ENCODE peak calls at places on chromosome 2, in four cellular contexts. N is MCF 10A, Q is OCI-LY7, G is cardiac muscle cell. F is an unnamed sample.

GRCh38 chr2:125642032-125642431 is 1013.9 kb upstream of the GYPC start:
- DNase-seq in N (no peak), G (no peak), Q (no peak), F (no peak)

GRCh38 chr2:189217546-189217945 is 38.0 kb upstream of the COL5A2 start:
- DNase-seq in N (no peak), G (no peak), Q (no peak), F (no peak)

GRCh38 chr2:232875256-232876070 is 5.4 kb downstream of the SNORC start:
- DNase-seq in G (peak), Q (no peak), N (no peak), F (peak)

GRCh38 chr2:231688616-231689508 is 19.5 kb upstream of the PTMA start:
- DNase-seq in Q (no peak), G (no peak), N (no peak), F (no peak)

GRCh38 chr2:36562973-36563532 is 34.9 kb downstream of the FEZ2 start:
- DNase-seq in N (peak), Q (no peak), G (no peak), F (no peak)

GRCh38 chr2:110853516-110853915 is 121.1 kb downstream of the ACOXL start:
- DNase-seq in Q (peak), G (peak), N (peak), F (peak)

GRCh38 chr2:152505495-152505906 is 170.5 kb downstream of the FMNL2 start:
- DNase-seq in N (peak), Q (no peak), G (no peak), F (peak)

GRCh38 chr2:111113838-111114237 is 6.9 kb upstream of the BCL2L11 start:
- DNase-seq in G (no peak), N (no peak), Q (no peak), F (no peak)

GRCh38 chr2:241465543-241465942 is 42.8 kb downstream of the STK25 start:
- DNase-seq in G (no peak), N (no peak), Q (no peak), F (no peak)

GRCh38 chr2:24853996-24854395 is 60.8 kb downstream of the CENPO start:
- DNase-seq in Q (no peak), G (no peak), N (no peak), F (no peak)

GRCh38 chr2:38740851-38741541 is 10.2 kb downstream of the SRSF7 start:
- DNase-seq in N (peak), G (peak), Q (peak), F (no peak)

GRCh38 chr2:3076848-3077735 is 300.5 kb downstream of the EIPR1 start:
- DNase-seq in Q (no peak), N (no peak), G (no peak), F (no peak)

GRCh38 chr2:211157211-211157610 is 600.8 kb downstream of the CPS1 start:
- DNase-seq in Q (no peak), N (no peak), G (no peak), F (no peak)

GRCh38 chr2:159098815-159099455 is 130.5 kb downstream of the TANC1 start:
- DNase-seq in N (peak), Q (no peak), G (no peak), F (no peak)

GRCh38 chr2:59774821-59775463 is 778.5 kb downstream of the BCL11A start:
- DNase-seq in N (no peak), G (no peak), Q (no peak), F (no peak)

GRCh38 chr2:177602611-177603164 is 210.1 kb downstream of the AGPS start:
- DNase-seq in G (no peak), N (no peak), Q (no peak), F (peak)

GRCh38 chr2:63661076-63661475 is 72.3 kb downstream of the MDH1 start:
- DNase-seq in G (no peak), N (peak), Q (no peak), F (no peak)

GRCh38 chr2:25347846-25348245 is 6.1 kb upstream of the DNMT3A start:
- DNase-seq in Q (no peak), N (no peak), G (no peak), F (no peak)

GRCh38 chr2:106876699-106877098 is 9.3 kb downstream of the ST6GAL2 start:
- DNase-seq in G (no peak), N (no peak), Q (no peak), F (no peak)

GRCh38 chr2:213848631-213849030 is 562.2 kb upstream of the VWC2L start:
- DNase-seq in Q (no peak), N (peak), G (no peak), F (no peak)

GRCh38 chr2:48527211-48527880 is 2.6 kb upstream of the STON1 start:
- DNase-seq in Q (no peak), N (no peak), G (no peak), F (no peak)

GRCh38 chr2:105188343-105188742 is 53.2 kb upstream of the GPR45 start:
- DNase-seq in G (no peak), N (no peak), Q (no peak), F (no peak)

GRCh38 chr2:29703336-29703735 is 218.1 kb downstream of the ALK start:
- DNase-seq in N (no peak), Q (no peak), G (no peak), F (no peak)

GRCh38 chr2:239678186-239678490 is 277.3 kb upstream of the HDAC4 start:
- DNase-seq in Q (no peak), N (no peak), G (no peak), F (no peak)

GRCh38 chr2:102109016-102109415 is 33.5 kb upstream of the IL1R1 start:
- DNase-seq in G (no peak), N (no peak), Q (no peak), F (no peak)

GRCh38 chr2:202158796-202159195 is 79.6 kb downstream of the SUMO1 start:
- DNase-seq in Q (no peak), N (peak), G (no peak), F (no peak)

GRCh38 chr2:112187805-112188596 is 49.8 kb downstream of the FBLN7 start:
- DNase-seq in G (no peak), Q (peak), N (peak), F (peak)

GRCh38 chr2:26494199-26494598 is 16.3 kb upstream of the OTOF start:
- DNase-seq in N (no peak), Q (no peak), G (no peak), F (no peak)

GRCh38 chr2:112957511-112957910 is 20.3 kb upstream of the IL36G start:
- DNase-seq in N (no peak), G (no peak), Q (no peak), F (no peak)

GRCh38 chr2:235808366-235808765 is 314.5 kb downstream of the AGAP1 start:
- DNase-seq in Q (no peak), G (no peak), N (no peak), F (no peak)

GRCh38 chr2:219737270-219737691 is 109.9 kb downstream of the SLC4A3 start:
- DNase-seq in N (no peak), Q (no peak), G (peak), F (no peak)

GRCh38 chr2:36356990-36357505 is 1.5 kb downstream of the CRIM1 start:
- DNase-seq in G (no peak), N (peak), Q (peak), F (peak)

GRCh38 chr2:30756051-30756719 is 51.1 kb downstream of the CAPN13 start:
- DNase-seq in N (peak), Q (no peak), G (no peak), F (no peak)

GRCh38 chr2:7916670-7917069 is 765.2 kb upstream of the ID2 start:
- DNase-seq in G (no peak), N (no peak), Q (no peak), F (no peak)

GRCh38 chr2:100502782-100503181 is 32.5 kb downstream of the NMS start:
- DNase-seq in N (no peak), Q (no peak), G (no peak), F (no peak)

GRCh38 chr2:185628985-185629384 is 109.6 kb upstream of the FSIP2 start:
- DNase-seq in N (peak), G (no peak), Q (peak), F (no peak)

GRCh38 chr2:44964704-44965343 is 23.3 kb downstream of the SIX3 start:
- DNase-seq in G (no peak), Q (peak), N (no peak), F (no peak)

DNA sequence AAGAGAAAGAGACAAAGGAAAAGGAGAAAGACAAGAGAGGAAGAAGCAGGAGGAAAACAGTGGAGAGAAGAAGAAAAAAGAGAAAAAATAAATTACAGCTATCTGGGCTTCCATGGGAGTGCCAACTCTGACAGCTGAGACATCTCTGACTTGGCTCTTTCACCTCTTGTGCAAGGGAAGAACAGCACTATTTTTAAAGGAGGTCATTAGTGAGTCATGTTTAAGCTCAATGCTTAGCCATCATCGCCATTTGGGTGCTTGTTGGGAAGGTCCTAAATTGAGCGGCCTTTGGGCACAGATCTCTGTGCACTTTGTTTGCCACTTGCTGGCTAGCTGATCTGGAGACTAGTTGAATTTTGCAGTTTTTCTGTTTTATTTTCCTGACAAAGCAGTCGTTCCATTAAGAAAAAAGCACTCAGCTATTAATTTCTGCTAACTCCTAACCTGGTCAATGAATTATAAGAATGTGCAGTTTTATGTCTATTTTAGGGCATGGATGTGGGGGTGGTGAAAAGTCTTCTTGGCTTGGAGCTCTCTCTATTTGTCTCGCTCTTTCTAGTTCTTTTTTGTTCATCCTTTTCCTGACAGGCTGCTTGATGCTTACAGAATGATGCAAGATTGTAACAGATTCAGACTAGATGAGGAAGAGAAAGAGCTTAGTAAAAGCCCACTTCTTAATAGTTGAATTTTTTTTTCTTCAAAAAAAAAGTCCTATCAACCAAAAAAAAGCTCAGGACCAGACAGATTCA is 231.5 kb downstream of the SLC8A1 start:
- DNase-seq in N (peak), Q (no peak), G (peak), F (no peak)
- TF ChIP-seq CTCF in N (no peak), Q (no peak), G (no peak), F (no peak)

DNA sequence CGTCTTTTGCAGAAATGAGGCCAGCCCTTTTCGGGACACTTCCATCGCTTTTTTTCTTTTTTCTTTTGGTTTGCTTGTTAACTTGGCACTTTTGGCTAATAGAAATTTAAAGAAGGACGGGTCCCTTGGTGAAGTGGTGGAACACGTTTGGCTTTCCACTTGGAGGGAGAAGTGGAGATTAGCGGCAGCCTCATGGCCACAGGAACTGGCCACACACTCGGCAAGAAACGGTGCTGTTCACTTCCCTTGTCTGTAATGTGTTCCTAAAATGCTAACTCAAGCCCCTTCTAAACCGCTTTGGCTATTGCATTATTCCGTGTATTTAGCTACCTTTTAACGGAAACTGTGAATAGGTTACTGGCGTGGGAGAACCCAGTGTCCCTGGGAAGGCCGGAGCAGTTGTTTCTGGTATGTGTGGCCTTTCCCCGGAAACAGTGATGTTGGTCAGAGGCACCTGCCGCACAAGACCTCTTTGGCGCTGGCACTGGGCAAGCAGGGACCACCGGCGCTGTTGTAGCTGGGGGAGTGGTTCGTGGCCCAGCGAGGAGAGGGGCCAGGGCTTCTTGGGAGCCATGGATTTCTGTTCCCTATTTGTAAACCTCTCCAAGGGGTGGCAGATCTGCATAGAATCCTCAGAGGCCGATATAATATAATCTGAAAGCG is 981 bp downstream of the RAMP1 start:
- DNase-seq in Q (no peak), G (no peak), N (no peak), F (no peak)
- TF ChIP-seq CTCF in Q (no peak), G (no peak), N (no peak), F (no peak)

GRCh38 chr2:148674063-148675020 is 29.8 kb downstream of the EPC2 start:
- DNase-seq in G (no peak), N (peak), Q (peak), F (peak)
- TF ChIP-seq CTCF in G (peak), N (peak), Q (peak), F (peak)

GRCh38 chr2:10709290-10709939 is 12.0 kb upstream of the ATP6V1C2 start:
- DNase-seq in Q (peak), N (peak), G (peak), F (no peak)

GRCh38 chr2:10707831-10708230 is 13.6 kb upstream of the ATP6V1C2 start:
- DNase-seq in N (no peak), G (no peak), Q (no peak), F (no peak)

GRCh38 chr2:10716581-10716980 is 4.8 kb upstream of the ATP6V1C2 start:
- DNase-seq in Q (peak), N (no peak), G (no peak), F (no peak)

GRCh38 chr2:10717630-10718029 is 3.8 kb upstream of the ATP6V1C2 start:
- DNase-seq in N (peak), Q (no peak), G (no peak), F (no peak)

GRCh38 chr2:10712186-10712809 is 9.1 kb upstream of the ATP6V1C2 start:
- DNase-seq in N (no peak), G (no peak), Q (peak), F (no peak)
- TF ChIP-seq CTCF in N (no peak), G (no peak), Q (no peak), F (no peak)

GRCh38 chr2:170401187-170401586 is 223.2 kb downstream of the MYO3B start:
- DNase-seq in Q (no peak), G (no peak), N (no peak), F (no peak)

GRCh38 chr2:170391018-170391417 is 213.1 kb downstream of the MYO3B start:
- DNase-seq in N (no peak), Q (no peak), G (no peak), F (no peak)

GRCh38 chr2:170393861-170394498 is 216.0 kb downstream of the MYO3B start:
- DNase-seq in N (no peak), G (no peak), Q (no peak), F (no peak)

GRCh38 chr2:170394988-170395387 is 217.0 kb downstream of the MYO3B start:
- DNase-seq in Q (no peak), G (peak), N (no peak), F (no peak)

GRCh38 chr2:170396799-170397459 is 219.0 kb downstream of the MYO3B start:
- DNase-seq in Q (peak), N (no peak), G (no peak), F (peak)
- TF ChIP-seq CTCF in Q (peak), N (peak), G (peak), F (peak)

GRCh38 chr2:238406998-238407285 is 19.8 kb upstream of the ASB1 start:
- DNase-seq in G (no peak), N (no peak), Q (no peak), F (no peak)

GRCh38 chr2:238408615-238409340 is 17.9 kb upstream of the ASB1 start:
- DNase-seq in G (no peak), Q (no peak), N (no peak), F (no peak)

GRCh38 chr2:238404406-238405216 is 22.1 kb upstream of the ASB1 start:
- DNase-seq in N (no peak), G (no peak), Q (no peak), F (no peak)

GRCh38 chr2:238407566-238407965 is 19.2 kb upstream of the ASB1 start:
- DNase-seq in G (no peak), N (no peak), Q (no peak), F (no peak)

DNA sequence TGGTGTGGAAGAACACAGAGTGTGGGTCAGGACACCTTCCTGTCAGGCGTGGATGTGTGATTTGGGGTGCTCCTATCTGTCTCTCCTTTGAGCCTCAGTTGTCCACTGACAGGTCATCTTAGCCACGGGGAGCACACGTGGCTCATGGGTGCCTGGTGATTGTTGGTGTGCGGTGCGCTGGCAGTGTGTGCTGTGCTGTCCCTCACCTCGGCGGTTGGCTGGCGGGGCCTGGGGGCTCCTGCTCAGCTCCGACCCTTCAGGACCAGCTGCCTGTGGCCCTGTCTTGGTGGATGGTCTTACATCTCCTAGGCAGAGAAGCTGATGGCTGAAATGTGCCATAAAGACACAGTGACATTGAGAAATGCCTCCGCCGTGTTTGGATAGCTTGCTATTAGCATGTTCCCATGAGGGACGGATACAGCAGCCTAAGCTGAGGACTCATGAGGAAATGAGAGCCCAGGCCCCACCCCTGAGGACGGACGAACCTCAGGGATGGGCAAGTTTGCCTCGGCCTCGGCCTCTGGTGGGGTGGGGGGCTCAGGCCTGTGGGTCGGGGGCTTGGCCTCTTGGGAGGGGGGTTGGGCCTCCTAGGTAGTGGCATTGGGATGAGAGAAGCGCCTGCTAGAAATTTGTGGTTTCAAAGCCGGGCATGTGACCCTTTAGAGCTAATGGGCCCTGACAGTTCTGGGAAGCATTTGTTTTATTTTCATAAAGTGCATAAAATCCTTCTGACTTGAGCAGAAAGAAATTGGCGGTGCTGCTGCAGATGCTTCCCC is 20.3 kb upstream of the ASB1 start:
- DNase-seq in G (no peak), Q (no peak), N (no peak), F (no peak)
- TF ChIP-seq CTCF in G (no peak), Q (no peak), N (no peak), F (no peak)

GRCh38 chr2:136167721-136168470 is 49.9 kb upstream of the CXCR4 start:
- DNase-seq in Q (no peak), G (no peak), N (no peak), F (no peak)

GRCh38 chr2:136168605-136169210 is 50.8 kb upstream of the CXCR4 start:
- DNase-seq in G (no peak), N (no peak), Q (no peak), F (no peak)

GRCh38 chr2:136175466-136175865 is 57.5 kb upstream of the CXCR4 start:
- DNase-seq in Q (no peak), N (no peak), G (no peak), F (no peak)

GRCh38 chr2:136173126-136173525 is 55.2 kb upstream of the CXCR4 start:
- DNase-seq in G (no peak), Q (no peak), N (no peak), F (no peak)

DNA sequence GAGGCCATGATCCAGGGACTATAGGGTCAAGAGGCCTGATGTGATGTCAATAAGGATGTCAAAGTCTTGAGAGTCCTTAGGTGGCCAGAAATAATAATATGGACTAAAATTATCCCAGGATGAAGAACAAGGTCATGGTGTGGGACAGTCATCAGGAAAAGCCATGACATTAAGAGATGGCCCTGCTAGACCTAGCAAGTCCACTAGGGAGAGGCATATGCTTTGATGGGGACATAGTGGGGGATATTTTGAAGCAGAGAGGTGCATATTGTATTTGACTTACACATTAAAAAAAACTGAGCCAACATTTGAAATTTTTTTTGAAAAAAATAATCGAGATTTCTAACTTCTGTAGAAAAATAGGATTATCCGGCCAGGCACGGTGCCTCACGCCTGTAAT is 53.3 kb upstream of the CXCR4 start:
- DNase-seq in N (no peak), G (no peak), Q (peak), F (no peak)
- TF ChIP-seq CTCF in N (no peak), G (no peak), Q (peak), F (peak)

DNA sequence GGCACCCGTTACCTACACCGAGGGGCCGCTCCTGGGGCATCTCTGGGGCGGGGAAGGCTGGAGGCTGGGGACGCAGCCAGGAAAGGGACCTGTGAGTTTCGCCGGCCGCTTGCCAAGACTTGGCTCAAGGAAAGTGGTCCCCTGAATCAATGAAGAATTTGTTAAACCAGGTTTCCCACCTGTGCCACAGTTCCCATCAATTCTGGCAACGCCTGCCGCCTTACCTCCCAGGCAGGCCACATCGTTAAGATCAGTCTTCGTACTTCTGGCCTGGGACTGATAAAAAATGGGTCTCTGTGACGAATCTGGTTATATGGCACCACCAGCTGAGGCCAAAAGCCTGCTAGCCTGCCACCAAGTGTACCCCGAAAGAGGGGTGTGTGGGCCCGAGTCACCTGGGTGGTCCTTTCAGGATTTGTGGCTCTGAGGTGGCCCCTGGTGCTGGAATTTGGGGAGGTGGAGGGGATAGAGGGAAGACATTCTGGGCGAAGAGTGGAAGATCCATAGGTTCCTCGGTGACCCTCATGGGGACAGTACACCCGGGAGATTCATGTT is 789 bp upstream of the TGFA start:
- DNase-seq in N (no peak), Q (no peak), G (no peak), F (no peak)
- TF ChIP-seq CTCF in N (no peak), Q (peak), G (no peak), F (no peak)